ENCODE peak calls at places on chromosomes 2 and 18, in five cellular contexts. E is WTC11, Z is T-helper 2 cell, X is T1000, J is hypothalamus. B is an unnamed sample.
A peak's percentile ranks its signal among the peaks of the same experiment; 100 is the strongest.

GRCh38 chr2:100580474-100581264 is 17.9 kb downstream of the PDCL3 start:
- DNase-seq in E (no peak), Z (peak; percentile 9), X (no peak), J (peak; percentile 6), B (no peak)

GRCh38 chr2:17539596-17539992 is 902 bp upstream of the VSNL1 start:
- DNase-seq in E (peak; percentile 50), Z (no peak), X (no peak), J (no peak), B (no peak)

GRCh38 chr2:140353541-140353940 is 1573.4 kb upstream of the NXPH2 start:
- DNase-seq in E (no peak), Z (no peak), X (no peak), J (no peak), B (no peak)

GRCh38 chr2:79935771-79936657 is 368.5 kb downstream of the LRRTM1 start:
- DNase-seq in E (peak; percentile 67), Z (no peak), X (no peak), J (peak; percentile 4), B (no peak)

GRCh38 chr18:74395630-74396251 is 61.4 kb downstream of the DIPK1C start:
- DNase-seq in E (no peak), Z (no peak), X (no peak), J (no peak), B (no peak)

GRCh38 chr18:44828080-44828479 is 147.4 kb downstream of the SETBP1 start:
- DNase-seq in E (no peak), Z (no peak), X (no peak), J (no peak), B (no peak)

GRCh38 chr18:24536326-24536725 is 75.9 kb downstream of the HRH4 start:
- DNase-seq in E (no peak), Z (no peak), X (no peak), J (no peak), B (no peak)

GRCh38 chr18:35733419-35733818 is 151.9 kb downstream of the GALNT1 start:
- DNase-seq in E (no peak), Z (no peak), X (no peak), J (no peak), B (no peak)

GRCh38 chr18:21735452-21736015 is 5.1 kb upstream of the MIB1 start:
- DNase-seq in E (peak; percentile 62), Z (peak; percentile 35), X (no peak), J (no peak), B (no peak)

GRCh38 chr2:16288371-16289112 is 348.2 kb downstream of the MYCN start:
- DNase-seq in E (no peak), Z (no peak), X (no peak), J (no peak), B (no peak)

GRCh38 chr18:56298935-56299334 is 339.5 kb downstream of the TXNL1 start:
- DNase-seq in E (no peak), Z (no peak), X (no peak), J (no peak), B (no peak)

GRCh38 chr2:118696786-118697465 is 150.5 kb downstream of the EN1 start:
- DNase-seq in E (no peak), Z (no peak), X (no peak), J (no peak), B (no peak)

GRCh38 chr2:33021542-33022259 is 74.9 kb downstream of the LTBP1 start:
- DNase-seq in E (no peak), Z (no peak), X (no peak), J (no peak), B (no peak)

GRCh38 chr18:55470826-55471225 is 117.2 kb downstream of the TCF4 start:
- DNase-seq in E (no peak), Z (no peak), X (no peak), J (no peak), B (no peak)

GRCh38 chr18:38497281-38497680 is 931.7 kb upstream of the CELF4 start:
- DNase-seq in E (no peak), Z (no peak), X (no peak), J (no peak), B (no peak)

GRCh38 chr2:65291221-65292094 is 63.8 kb downstream of the ACTR2 start:
- DNase-seq in E (no peak), Z (no peak), X (no peak), J (no peak), B (no peak)

GRCh38 chr2:136376211-136376610 is 258.3 kb upstream of the CXCR4 start:
- DNase-seq in E (no peak), Z (no peak), X (no peak), J (no peak), B (no peak)

GRCh38 chr18:66676699-66677098 is 72.8 kb upstream of the CDH19 start:
- DNase-seq in E (no peak), Z (no peak), X (no peak), J (no peak), B (no peak)

GRCh38 chr18:70649683-70650082 is 360.8 kb downstream of the SOCS6 start:
- DNase-seq in E (no peak), Z (no peak), X (no peak), J (no peak), B (no peak)

GRCh38 chr18:35661483-35662146 is 80.1 kb downstream of the GALNT1 start:
- DNase-seq in E (no peak), Z (no peak), X (no peak), J (no peak), B (no peak)

GRCh38 chr2:236215196-236215595 is 47.0 kb upstream of the GBX2 start:
- DNase-seq in E (no peak), Z (no peak), X (no peak), J (no peak), B (no peak)